ENCODE peak calls at places on chromosomes 6 and 20, in ten cellular contexts. One of them, this sample, is unnamed.

GRCh38 chr20:46951405-46951804 is 56.8 kb downstream of the EYA2 start:
- DNase-seq in activated CD8-positive, alpha-beta memory T cell treated with anti-CD3 and anti-CD28 coated beads, Interleukin-2, amount 10 ng/mL, durations not matched to agents 7 days and 5 days: no peak
- DNase-seq in lung: no peak
- DNase-seq in GM13976: no peak
- DNase-seq in fibroblast of the aortic adventitia: no peak
- DNase-seq in glomerular endothelial cell: no peak
- DNase-seq in AG04450: no peak
- DNase-seq in neural progenitor cell: no peak
- DNase-seq in effector CD8-positive, alpha-beta T cell: no peak
- DNase-seq in cardiac muscle cell: no peak
- DNase-seq in this sample: no peak

GRCh38 chr20:63083831-63084562 is 77.2 kb upstream of the BHLHE23 start:
- DNase-seq in neural progenitor cell: no peak
- DNase-seq in AG04450: no peak
- DNase-seq in activated CD8-positive, alpha-beta memory T cell treated with anti-CD3 and anti-CD28 coated beads, Interleukin-2, amount 10 ng/mL, durations not matched to agents 7 days and 5 days: no peak
- DNase-seq in glomerular endothelial cell: no peak
- DNase-seq in cardiac muscle cell: no peak
- DNase-seq in GM13976: no peak
- DNase-seq in effector CD8-positive, alpha-beta T cell: no peak
- DNase-seq in fibroblast of the aortic adventitia: no peak
- DNase-seq in lung: no peak
- DNase-seq in this sample: no peak

GRCh38 chr20:38460040-38460623 is 12.5 kb upstream of the RALGAPB start:
- DNase-seq in GM13976: no peak
- DNase-seq in glomerular endothelial cell: peak
- DNase-seq in lung: peak
- DNase-seq in neural progenitor cell: no peak
- DNase-seq in activated CD8-positive, alpha-beta memory T cell treated with anti-CD3 and anti-CD28 coated beads, Interleukin-2, amount 10 ng/mL, durations not matched to agents 7 days and 5 days: no peak
- DNase-seq in fibroblast of the aortic adventitia: peak
- DNase-seq in AG04450: no peak
- DNase-seq in effector CD8-positive, alpha-beta T cell: no peak
- DNase-seq in cardiac muscle cell: peak
- DNase-seq in this sample: no peak

GRCh38 chr6:31350973-31351733 is 5.8 kb downstream of the HLA-B start:
- DNase-seq in neural progenitor cell: no peak
- DNase-seq in glomerular endothelial cell: no peak
- DNase-seq in lung: no peak
- DNase-seq in AG04450: no peak
- DNase-seq in effector CD8-positive, alpha-beta T cell: peak
- DNase-seq in GM13976: no peak
- DNase-seq in fibroblast of the aortic adventitia: no peak
- DNase-seq in cardiac muscle cell: no peak
- DNase-seq in activated CD8-positive, alpha-beta memory T cell treated with anti-CD3 and anti-CD28 coated beads, Interleukin-2, amount 10 ng/mL, durations not matched to agents 7 days and 5 days: peak
- DNase-seq in this sample: no peak

GRCh38 chr20:8424010-8424409 is 291.9 kb downstream of the PLCB1 start:
- DNase-seq in effector CD8-positive, alpha-beta T cell: no peak
- DNase-seq in neural progenitor cell: no peak
- DNase-seq in AG04450: peak
- DNase-seq in GM13976: no peak
- DNase-seq in fibroblast of the aortic adventitia: peak
- DNase-seq in cardiac muscle cell: peak
- DNase-seq in activated CD8-positive, alpha-beta memory T cell treated with anti-CD3 and anti-CD28 coated beads, Interleukin-2, amount 10 ng/mL, durations not matched to agents 7 days and 5 days: no peak
- DNase-seq in glomerular endothelial cell: no peak
- DNase-seq in lung: no peak
- DNase-seq in this sample: no peak

GRCh38 chr6:373773-374724 is 17.5 kb upstream of the IRF4 start:
- DNase-seq in glomerular endothelial cell: no peak
- DNase-seq in lung: no peak
- DNase-seq in fibroblast of the aortic adventitia: peak
- DNase-seq in activated CD8-positive, alpha-beta memory T cell treated with anti-CD3 and anti-CD28 coated beads, Interleukin-2, amount 10 ng/mL, durations not matched to agents 7 days and 5 days: no peak
- DNase-seq in AG04450: no peak
- DNase-seq in cardiac muscle cell: peak
- DNase-seq in neural progenitor cell: no peak
- DNase-seq in GM13976: peak
- DNase-seq in effector CD8-positive, alpha-beta T cell: no peak
- DNase-seq in this sample: peak

GRCh38 chr20:41329435-41330342 is 10.9 kb upstream of the LPIN3 start:
- DNase-seq in glomerular endothelial cell: peak
- DNase-seq in neural progenitor cell: no peak
- DNase-seq in lung: peak
- DNase-seq in fibroblast of the aortic adventitia: peak
- DNase-seq in effector CD8-positive, alpha-beta T cell: no peak
- DNase-seq in AG04450: peak
- DNase-seq in activated CD8-positive, alpha-beta memory T cell treated with anti-CD3 and anti-CD28 coated beads, Interleukin-2, amount 10 ng/mL, durations not matched to agents 7 days and 5 days: peak
- DNase-seq in cardiac muscle cell: peak
- DNase-seq in GM13976: peak
- DNase-seq in this sample: no peak

GRCh38 chr6:129447166-129447565 is 262.8 kb downstream of the ARHGAP18 start:
- DNase-seq in cardiac muscle cell: no peak
- DNase-seq in lung: no peak
- DNase-seq in effector CD8-positive, alpha-beta T cell: no peak
- DNase-seq in GM13976: no peak
- DNase-seq in AG04450: no peak
- DNase-seq in activated CD8-positive, alpha-beta memory T cell treated with anti-CD3 and anti-CD28 coated beads, Interleukin-2, amount 10 ng/mL, durations not matched to agents 7 days and 5 days: no peak
- DNase-seq in neural progenitor cell: no peak
- DNase-seq in glomerular endothelial cell: no peak
- DNase-seq in fibroblast of the aortic adventitia: no peak
- DNase-seq in this sample: peak

GRCh38 chr6:146210406-146211068 is 181.7 kb downstream of the GRM1 start:
- DNase-seq in lung: no peak
- DNase-seq in AG04450: no peak
- DNase-seq in neural progenitor cell: no peak
- DNase-seq in cardiac muscle cell: no peak
- DNase-seq in fibroblast of the aortic adventitia: no peak
- DNase-seq in glomerular endothelial cell: no peak
- DNase-seq in activated CD8-positive, alpha-beta memory T cell treated with anti-CD3 and anti-CD28 coated beads, Interleukin-2, amount 10 ng/mL, durations not matched to agents 7 days and 5 days: no peak
- DNase-seq in GM13976: no peak
- DNase-seq in effector CD8-positive, alpha-beta T cell: no peak
- DNase-seq in this sample: peak

GRCh38 chr20:967796-968742 is 34.0 kb downstream of the RSPO4 start:
- DNase-seq in AG04450: no peak
- DNase-seq in fibroblast of the aortic adventitia: peak
- DNase-seq in lung: no peak
- DNase-seq in glomerular endothelial cell: no peak
- DNase-seq in neural progenitor cell: peak
- DNase-seq in GM13976: no peak
- DNase-seq in activated CD8-positive, alpha-beta memory T cell treated with anti-CD3 and anti-CD28 coated beads, Interleukin-2, amount 10 ng/mL, durations not matched to agents 7 days and 5 days: no peak
- DNase-seq in cardiac muscle cell: peak
- DNase-seq in effector CD8-positive, alpha-beta T cell: no peak
- DNase-seq in this sample: peak

GRCh38 chr20:43942661-43943285 is 28.1 kb downstream of the TOX2 start:
- DNase-seq in lung: no peak
- DNase-seq in neural progenitor cell: no peak
- DNase-seq in cardiac muscle cell: peak
- DNase-seq in GM13976: peak
- DNase-seq in effector CD8-positive, alpha-beta T cell: no peak
- DNase-seq in activated CD8-positive, alpha-beta memory T cell treated with anti-CD3 and anti-CD28 coated beads, Interleukin-2, amount 10 ng/mL, durations not matched to agents 7 days and 5 days: peak
- DNase-seq in glomerular endothelial cell: no peak
- DNase-seq in AG04450: no peak
- DNase-seq in fibroblast of the aortic adventitia: peak
- DNase-seq in this sample: no peak

GRCh38 chr6:132464538-132465256 is 48.2 kb downstream of the STX7 start:
- DNase-seq in lung: no peak
- DNase-seq in AG04450: no peak
- DNase-seq in glomerular endothelial cell: no peak
- DNase-seq in activated CD8-positive, alpha-beta memory T cell treated with anti-CD3 and anti-CD28 coated beads, Interleukin-2, amount 10 ng/mL, durations not matched to agents 7 days and 5 days: no peak
- DNase-seq in fibroblast of the aortic adventitia: no peak
- DNase-seq in cardiac muscle cell: no peak
- DNase-seq in effector CD8-positive, alpha-beta T cell: no peak
- DNase-seq in neural progenitor cell: no peak
- DNase-seq in GM13976: no peak
- DNase-seq in this sample: no peak

GRCh38 chr6:110217255-110217654 is 37.0 kb downstream of the CDC40 start:
- DNase-seq in effector CD8-positive, alpha-beta T cell: no peak
- DNase-seq in activated CD8-positive, alpha-beta memory T cell treated with anti-CD3 and anti-CD28 coated beads, Interleukin-2, amount 10 ng/mL, durations not matched to agents 7 days and 5 days: no peak
- DNase-seq in glomerular endothelial cell: no peak
- DNase-seq in neural progenitor cell: no peak
- DNase-seq in GM13976: no peak
- DNase-seq in fibroblast of the aortic adventitia: no peak
- DNase-seq in cardiac muscle cell: no peak
- DNase-seq in AG04450: peak
- DNase-seq in lung: no peak
- DNase-seq in this sample: peak

GRCh38 chr20:33313686-33314314 is 30.8 kb downstream of the BPIFB1 start:
- DNase-seq in AG04450: no peak
- DNase-seq in glomerular endothelial cell: no peak
- DNase-seq in effector CD8-positive, alpha-beta T cell: no peak
- DNase-seq in GM13976: no peak
- DNase-seq in cardiac muscle cell: no peak
- DNase-seq in neural progenitor cell: no peak
- DNase-seq in fibroblast of the aortic adventitia: no peak
- DNase-seq in activated CD8-positive, alpha-beta memory T cell treated with anti-CD3 and anti-CD28 coated beads, Interleukin-2, amount 10 ng/mL, durations not matched to agents 7 days and 5 days: no peak
- DNase-seq in lung: no peak
- DNase-seq in this sample: no peak

GRCh38 chr6:76418657-76419217 is 346.3 kb upstream of the IMPG1 start:
- DNase-seq in neural progenitor cell: no peak
- DNase-seq in activated CD8-positive, alpha-beta memory T cell treated with anti-CD3 and anti-CD28 coated beads, Interleukin-2, amount 10 ng/mL, durations not matched to agents 7 days and 5 days: no peak
- DNase-seq in AG04450: no peak
- DNase-seq in cardiac muscle cell: peak
- DNase-seq in glomerular endothelial cell: no peak
- DNase-seq in GM13976: no peak
- DNase-seq in lung: no peak
- DNase-seq in effector CD8-positive, alpha-beta T cell: no peak
- DNase-seq in fibroblast of the aortic adventitia: no peak
- DNase-seq in this sample: no peak

GRCh38 chr6:153231048-153231635 is 100.1 kb upstream of the RGS17 start:
- DNase-seq in glomerular endothelial cell: peak
- DNase-seq in neural progenitor cell: peak
- DNase-seq in lung: peak
- DNase-seq in AG04450: peak
- DNase-seq in effector CD8-positive, alpha-beta T cell: no peak
- DNase-seq in GM13976: peak
- DNase-seq in cardiac muscle cell: peak
- DNase-seq in activated CD8-positive, alpha-beta memory T cell treated with anti-CD3 and anti-CD28 coated beads, Interleukin-2, amount 10 ng/mL, durations not matched to agents 7 days and 5 days: peak
- DNase-seq in fibroblast of the aortic adventitia: peak
- DNase-seq in this sample: peak

GRCh38 chr20:32333988-32334885 is 23.9 kb upstream of the ASXL1 start:
- DNase-seq in activated CD8-positive, alpha-beta memory T cell treated with anti-CD3 and anti-CD28 coated beads, Interleukin-2, amount 10 ng/mL, durations not matched to agents 7 days and 5 days: peak
- DNase-seq in neural progenitor cell: no peak
- DNase-seq in fibroblast of the aortic adventitia: peak
- DNase-seq in cardiac muscle cell: peak
- DNase-seq in effector CD8-positive, alpha-beta T cell: no peak
- DNase-seq in glomerular endothelial cell: no peak
- DNase-seq in lung: peak
- DNase-seq in AG04450: no peak
- DNase-seq in GM13976: peak
- DNase-seq in this sample: no peak

GRCh38 chr20:63624486-63624885 is 2.4 kb downstream of the GMEB2 start:
- DNase-seq in GM13976: no peak
- DNase-seq in fibroblast of the aortic adventitia: peak
- DNase-seq in lung: no peak
- DNase-seq in neural progenitor cell: peak
- DNase-seq in AG04450: no peak
- DNase-seq in activated CD8-positive, alpha-beta memory T cell treated with anti-CD3 and anti-CD28 coated beads, Interleukin-2, amount 10 ng/mL, durations not matched to agents 7 days and 5 days: no peak
- DNase-seq in effector CD8-positive, alpha-beta T cell: no peak
- DNase-seq in cardiac muscle cell: peak
- DNase-seq in glomerular endothelial cell: no peak
- DNase-seq in this sample: peak

GRCh38 chr6:137480431-137480830 is 13.8 kb downstream of the OLIG3 start:
- DNase-seq in neural progenitor cell: no peak
- DNase-seq in glomerular endothelial cell: no peak
- DNase-seq in fibroblast of the aortic adventitia: no peak
- DNase-seq in effector CD8-positive, alpha-beta T cell: no peak
- DNase-seq in lung: no peak
- DNase-seq in GM13976: no peak
- DNase-seq in cardiac muscle cell: no peak
- DNase-seq in activated CD8-positive, alpha-beta memory T cell treated with anti-CD3 and anti-CD28 coated beads, Interleukin-2, amount 10 ng/mL, durations not matched to agents 7 days and 5 days: no peak
- DNase-seq in AG04450: no peak
- DNase-seq in this sample: no peak

GRCh38 chr20:35967979-35968640 is at the start of gene CNBD2:
- DNase-seq in AG04450: no peak
- DNase-seq in effector CD8-positive, alpha-beta T cell: no peak
- DNase-seq in neural progenitor cell: no peak
- DNase-seq in activated CD8-positive, alpha-beta memory T cell treated with anti-CD3 and anti-CD28 coated beads, Interleukin-2, amount 10 ng/mL, durations not matched to agents 7 days and 5 days: no peak
- DNase-seq in glomerular endothelial cell: no peak
- DNase-seq in GM13976: no peak
- DNase-seq in fibroblast of the aortic adventitia: no peak
- DNase-seq in lung: no peak
- DNase-seq in cardiac muscle cell: no peak
- DNase-seq in this sample: peak

GRCh38 chr6:157307661-157308060 is 15.7 kb downstream of the TMEM242 start:
- DNase-seq in glomerular endothelial cell: no peak
- DNase-seq in fibroblast of the aortic adventitia: no peak
- DNase-seq in AG04450: no peak
- DNase-seq in lung: no peak
- DNase-seq in neural progenitor cell: no peak
- DNase-seq in GM13976: no peak
- DNase-seq in activated CD8-positive, alpha-beta memory T cell treated with anti-CD3 and anti-CD28 coated beads, Interleukin-2, amount 10 ng/mL, durations not matched to agents 7 days and 5 days: no peak
- DNase-seq in cardiac muscle cell: no peak
- DNase-seq in effector CD8-positive, alpha-beta T cell: no peak
- DNase-seq in this sample: no peak

GRCh38 chr6:97864366-97864765 is 581.4 kb upstream of the MMS22L start:
- DNase-seq in fibroblast of the aortic adventitia: no peak
- DNase-seq in cardiac muscle cell: no peak
- DNase-seq in effector CD8-positive, alpha-beta T cell: no peak
- DNase-seq in glomerular endothelial cell: no peak
- DNase-seq in neural progenitor cell: no peak
- DNase-seq in GM13976: no peak
- DNase-seq in lung: no peak
- DNase-seq in AG04450: no peak
- DNase-seq in activated CD8-positive, alpha-beta memory T cell treated with anti-CD3 and anti-CD28 coated beads, Interleukin-2, amount 10 ng/mL, durations not matched to agents 7 days and 5 days: no peak
- DNase-seq in this sample: no peak

GRCh38 chr6:25332165-25332564 is 53.0 kb downstream of the CARMIL1 start:
- DNase-seq in neural progenitor cell: no peak
- DNase-seq in effector CD8-positive, alpha-beta T cell: no peak
- DNase-seq in fibroblast of the aortic adventitia: no peak
- DNase-seq in cardiac muscle cell: no peak
- DNase-seq in glomerular endothelial cell: no peak
- DNase-seq in activated CD8-positive, alpha-beta memory T cell treated with anti-CD3 and anti-CD28 coated beads, Interleukin-2, amount 10 ng/mL, durations not matched to agents 7 days and 5 days: no peak
- DNase-seq in GM13976: no peak
- DNase-seq in lung: no peak
- DNase-seq in AG04450: no peak
- DNase-seq in this sample: no peak

GRCh38 chr6:167827062-167827587 is 414 bp downstream of the AFDN start:
- DNase-seq in fibroblast of the aortic adventitia: no peak
- DNase-seq in neural progenitor cell: no peak
- DNase-seq in activated CD8-positive, alpha-beta memory T cell treated with anti-CD3 and anti-CD28 coated beads, Interleukin-2, amount 10 ng/mL, durations not matched to agents 7 days and 5 days: no peak
- DNase-seq in lung: no peak
- DNase-seq in GM13976: peak
- DNase-seq in AG04450: no peak
- DNase-seq in effector CD8-positive, alpha-beta T cell: no peak
- DNase-seq in glomerular endothelial cell: no peak
- DNase-seq in cardiac muscle cell: peak
- DNase-seq in this sample: peak

GRCh38 chr20:57718490-57719009 is 8.7 kb upstream of the PMEPA1 start:
- DNase-seq in cardiac muscle cell: peak
- DNase-seq in AG04450: peak
- DNase-seq in neural progenitor cell: peak
- DNase-seq in lung: peak
- DNase-seq in glomerular endothelial cell: peak
- DNase-seq in GM13976: peak
- DNase-seq in activated CD8-positive, alpha-beta memory T cell treated with anti-CD3 and anti-CD28 coated beads, Interleukin-2, amount 10 ng/mL, durations not matched to agents 7 days and 5 days: peak
- DNase-seq in fibroblast of the aortic adventitia: peak
- DNase-seq in effector CD8-positive, alpha-beta T cell: peak
- DNase-seq in this sample: peak

GRCh38 chr6:17580518-17581048 is 19.5 kb upstream of the FAM8A1 start:
- DNase-seq in effector CD8-positive, alpha-beta T cell: peak
- DNase-seq in neural progenitor cell: no peak
- DNase-seq in lung: peak
- DNase-seq in glomerular endothelial cell: no peak
- DNase-seq in AG04450: no peak
- DNase-seq in activated CD8-positive, alpha-beta memory T cell treated with anti-CD3 and anti-CD28 coated beads, Interleukin-2, amount 10 ng/mL, durations not matched to agents 7 days and 5 days: no peak
- DNase-seq in cardiac muscle cell: peak
- DNase-seq in fibroblast of the aortic adventitia: peak
- DNase-seq in GM13976: peak
- DNase-seq in this sample: peak

GRCh38 chr6:47321582-47321981 is 11.9 kb upstream of the TNFRSF21 start:
- DNase-seq in cardiac muscle cell: peak
- DNase-seq in fibroblast of the aortic adventitia: no peak
- DNase-seq in activated CD8-positive, alpha-beta memory T cell treated with anti-CD3 and anti-CD28 coated beads, Interleukin-2, amount 10 ng/mL, durations not matched to agents 7 days and 5 days: no peak
- DNase-seq in effector CD8-positive, alpha-beta T cell: no peak
- DNase-seq in AG04450: no peak
- DNase-seq in lung: no peak
- DNase-seq in GM13976: no peak
- DNase-seq in glomerular endothelial cell: no peak
- DNase-seq in neural progenitor cell: no peak
- DNase-seq in this sample: no peak